ENCODE peak calls at places on chromosomes 11 and 22, in seven cellular contexts. H is tibial nerve; Y is heart right ventricle; B is right lobe of liver; N is esophagus squamous epithelium; G is CD8-positive, alpha-beta T cell; O is lower lobe of right lung. L is an unnamed sample.

GRCh38 chr11:45102810-45103621 is 43.4 kb upstream of the PRDM11 start:
- DNase-seq in B (peak; percentile 64), G (peak; percentile 49), Y (peak; percentile 57), O (no peak), H (peak; percentile 42), N (no peak), L (peak; percentile 51)

GRCh38 chr22:19121631-19122142 is 525 bp downstream of the DGCR2 start:
- DNase-seq in G (no peak), H (peak; percentile 21), Y (peak; percentile 65), N (no peak), O (peak; percentile 76), B (peak; percentile 77), L (peak; percentile 54)

GRCh38 chr22:33844273-33844672 is 76.0 kb downstream of the LARGE1 start:
- DNase-seq in O (no peak), N (no peak), G (no peak), B (no peak), H (no peak), Y (no peak), L (no peak)

GRCh38 chr11:128632151-128632791 is 44.9 kb upstream of the ETS1 start:
- DNase-seq in O (no peak), H (peak; percentile 36), N (no peak), G (no peak), B (no peak), Y (no peak), L (peak; percentile 42)

GRCh38 chr11:135006800-135007199 is 594.8 kb upstream of the B3GAT1 start:
- DNase-seq in N (no peak), O (no peak), Y (no peak), G (no peak), B (no peak), H (no peak), L (no peak)

GRCh38 chr22:41831828-41832552 is 915 bp upstream of the SREBF2 start:
- DNase-seq in Y (no peak), B (no peak), N (no peak), H (no peak), G (no peak), O (no peak), L (no peak)

GRCh38 chr11:66011785-66012303 is at the start of gene CST6:
- DNase-seq in B (no peak), Y (no peak), H (no peak), G (no peak), O (no peak), N (no peak), L (no peak)

GRCh38 chr22:36433318-36434231 is 45.8 kb upstream of the MYH9 start:
- DNase-seq in N (no peak), H (no peak), B (peak; percentile 56), Y (no peak), G (no peak), O (peak; percentile 68), L (peak; percentile 62)

GRCh38 chr22:49102367-49102766 is 725.3 kb downstream of the BRD1 start:
- DNase-seq in B (no peak), O (no peak), N (no peak), Y (no peak), H (no peak), G (no peak), L (no peak)

GRCh38 chr11:77547863-77548551 is 41.7 kb upstream of the AQP11 start:
- DNase-seq in B (peak; percentile 47), Y (no peak), G (no peak), O (no peak), H (peak; percentile 38), N (peak; percentile 3), L (peak; percentile 59)

GRCh38 chr11:45321669-45322068 is 35.5 kb upstream of the SYT13 start:
- DNase-seq in G (no peak), H (no peak), O (no peak), B (no peak), Y (no peak), N (no peak), L (no peak)

GRCh38 chr11:2559527-2560311 is 114.9 kb downstream of the KCNQ1 start:
- DNase-seq in B (no peak), G (no peak), O (peak; percentile 40), N (no peak), Y (peak; percentile 13), H (no peak), L (peak; percentile 1)

GRCh38 chr22:26937213-26937612 is 279.8 kb downstream of the MIAT start:
- DNase-seq in H (no peak), O (no peak), G (no peak), N (no peak), Y (no peak), B (no peak), L (no peak)

GRCh38 chr11:115170133-115170815 is 333.9 kb downstream of the CADM1 start:
- DNase-seq in Y (no peak), O (no peak), N (no peak), H (peak; percentile 37), G (no peak), B (no peak), L (peak; percentile 49)

GRCh38 chr11:88308576-88308975 is 29.0 kb downstream of the CTSC start:
- DNase-seq in N (no peak), O (no peak), Y (no peak), B (no peak), H (no peak), G (no peak), L (no peak)

GRCh38 chr11:44949160-44950035 is 1.3 kb downstream of the TP53I11 start:
- DNase-seq in B (no peak), G (no peak), H (no peak), O (peak; percentile 61), Y (peak; percentile 44), N (no peak), L (no peak)

DNA sequence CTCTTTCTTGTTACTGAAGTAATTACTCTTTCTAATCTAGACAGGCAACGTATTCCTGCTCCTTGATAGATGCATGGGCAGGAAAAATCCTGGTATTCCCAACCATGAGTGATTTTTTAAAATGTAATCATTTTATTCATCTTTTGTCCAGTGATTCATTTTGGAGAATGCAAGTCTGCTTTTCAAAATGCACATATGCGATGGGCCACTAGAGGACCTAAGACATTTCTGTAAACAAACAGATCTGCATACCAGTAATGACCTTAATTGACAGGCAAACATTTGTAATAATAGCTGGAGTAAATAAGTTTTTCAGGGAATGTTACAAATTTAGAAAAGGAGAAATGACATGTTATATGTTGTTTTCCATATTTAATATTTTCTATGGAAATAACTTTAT is 1167.6 kb downstream of the JRKL start:
- DNase-seq in G (no peak), O (no peak), B (no peak), Y (no peak), H (no peak), N (no peak), L (no peak)
- TF ChIP-seq CTCF in G (no peak), O (no peak), B (no peak), Y (no peak), H (no peak), N (no peak), L (peak; percentile 57)

GRCh38 chr11:83051760-83052671 is 19.7 kb downstream of the RAB30 start:
- DNase-seq in B (no peak), N (no peak), H (no peak), Y (peak; percentile 49), O (no peak), G (no peak), L (peak; percentile 60)

GRCh38 chr11:83044958-83045712 is 26.6 kb downstream of the RAB30 start:
- DNase-seq in N (no peak), H (no peak), Y (no peak), G (no peak), O (no peak), B (no peak), L (no peak)

GRCh38 chr11:83042966-83043711 is 28.6 kb downstream of the RAB30 start:
- DNase-seq in G (no peak), O (no peak), H (no peak), B (no peak), N (no peak), Y (no peak), L (no peak)

GRCh38 chr11:83046626-83047172 is 25.0 kb downstream of the RAB30 start:
- DNase-seq in Y (no peak), H (no peak), O (no peak), B (no peak), N (no peak), G (no peak), L (no peak)

DNA sequence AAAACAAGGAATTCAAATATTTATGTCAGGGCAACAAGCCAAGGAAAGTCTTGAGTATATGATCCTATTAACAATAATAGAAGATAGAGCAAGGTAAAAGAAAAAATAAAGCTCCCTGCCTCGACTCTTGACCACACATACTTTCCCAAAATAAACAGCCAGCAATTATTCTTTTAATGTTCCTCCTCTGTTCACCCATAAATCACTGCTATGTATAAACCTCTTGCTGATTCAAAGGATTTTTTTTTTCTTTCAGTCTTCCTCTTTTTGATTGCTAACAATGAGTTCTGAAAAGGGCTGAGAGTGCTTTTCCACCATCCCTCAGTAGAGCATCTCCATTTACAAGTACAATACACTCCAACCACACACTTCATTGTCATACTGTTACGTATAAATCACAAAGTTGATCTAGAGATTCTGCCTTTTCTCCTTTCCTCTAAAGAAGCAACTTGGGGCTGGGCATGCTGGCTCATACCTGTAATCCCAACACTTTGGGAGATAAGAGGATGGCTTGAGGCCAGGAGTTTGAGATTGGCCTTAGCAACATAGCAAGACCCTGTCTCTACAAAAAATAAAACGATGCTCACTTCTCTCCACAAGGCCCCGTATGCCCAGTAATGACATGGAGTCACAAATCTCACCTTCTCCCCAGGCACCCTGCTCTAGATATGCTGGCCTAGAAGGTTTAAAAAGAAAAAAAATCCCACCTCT is 24.0 kb downstream of the RAB30 start:
- DNase-seq in B (no peak), Y (no peak), H (no peak), G (no peak), O (no peak), N (no peak), L (no peak)
- H3K4me1 ChIP-seq in B (no peaks in the 10 kb centered on the region), Y (peaks cover 3% of the 10 kb centered on the region), H (peaks cover 10% of the 10 kb centered on the region), G (peaks cover 3% of the 10 kb centered on the region), O (peaks cover 40% of the 10 kb centered on the region), N (peaks cover 13% of the 10 kb centered on the region), L (peaks cover 20% of the 10 kb centered on the region)

DNA sequence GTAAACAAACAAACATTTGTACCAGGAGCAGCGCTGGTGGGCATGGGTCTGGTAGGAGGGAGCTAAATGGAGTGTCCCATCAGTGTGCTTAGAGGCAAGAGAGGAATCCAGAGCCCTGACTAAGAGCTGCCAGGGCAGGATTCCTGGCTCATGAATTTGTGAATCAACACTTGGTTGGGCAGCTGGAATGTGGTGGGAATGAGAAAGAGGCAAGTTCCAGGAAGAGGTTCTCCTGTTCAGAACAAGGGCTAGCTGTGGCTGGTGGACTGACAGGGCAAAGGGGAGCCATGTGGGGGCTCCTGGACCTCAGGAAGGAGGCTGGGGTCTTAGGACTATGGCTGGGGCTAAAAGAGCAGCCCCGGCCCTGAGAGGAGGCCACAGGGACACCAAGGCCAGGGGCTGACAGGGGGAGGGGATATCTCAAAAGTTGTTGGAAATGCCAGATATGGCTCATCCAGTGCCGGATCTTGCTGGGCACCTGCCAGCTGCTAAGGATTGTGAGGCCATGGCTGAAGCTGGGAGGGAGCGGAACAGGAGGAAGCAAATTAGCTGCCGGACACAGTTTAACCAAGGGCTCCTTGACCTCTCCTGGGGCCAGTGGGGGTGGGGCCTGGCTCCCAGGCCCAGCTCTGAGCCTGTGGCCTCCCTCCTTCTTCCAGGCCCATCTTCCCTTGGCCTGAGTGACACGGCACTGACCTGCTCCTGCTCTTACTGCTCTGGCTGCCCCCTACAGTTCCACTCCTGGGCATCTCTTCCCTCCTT is 14.6 kb upstream of the P2RY6 start:
- DNase-seq in B (peak; percentile 47), N (no peak), O (peak; percentile 68), G (no peak), H (peak; percentile 26), Y (peak; percentile 48), L (no peak)
- H3K4me3 ChIP-seq in B (no peak overlapping the region), N (no peak overlapping the region), O (no peak overlapping the region), G (no peak overlapping the region), H (no peak overlapping the region), Y (no peak overlapping the region), L (no peak overlapping the region)

GRCh38 chr22:39469326-39469680 is 12.5 kb downstream of the MGAT3 start:
- DNase-seq in H (no peak), Y (no peak), B (no peak), N (no peak), O (no peak), G (no peak), L (no peak)
- TF ChIP-seq CTCF in H (no peak), Y (no peak), B (no peak), N (no peak), O (no peak), G (no peak), L (no peak)

L was measured in BE2C.